ENCODE peak calls at places on chromosomes 6 and 20, in five cellular contexts. T, P, X, I and D are unnamed samples.

GRCh38 chr6:45109551-45109950 is 218.6 kb upstream of the RUNX2 start:
- DNase-seq in P (no peak), I (no peak), T (no peak), X (no peak), D (no peak)

GRCh38 chr20:658731-659291 is 5.8 kb upstream of the SRXN1 start:
- DNase-seq in T (no peak), X (no peak), P (no peak), I (no peak), D (no peak)

GRCh38 chr20:34792687-34793363 is 32.6 kb downstream of the NCOA6 start:
- DNase-seq in T (no peak), X (no peak), I (no peak), P (no peak), D (no peak)

GRCh38 chr6:134358320-134358719 is 40.4 kb upstream of the SGK1 start:
- DNase-seq in X (no peak), I (no peak), T (no peak), P (no peak), D (no peak)

GRCh38 chr20:44153636-44154043 is 33.3 kb downstream of the JPH2 start:
- DNase-seq in T (no peak), I (peak), X (peak), P (no peak), D (no peak)

GRCh38 chr6:144546807-144547206 is 261.7 kb downstream of the UTRN start:
- DNase-seq in P (no peak), I (no peak), T (no peak), X (no peak), D (no peak)

GRCh38 chr6:133977983-133978895 is 25.2 kb downstream of the TBPL1 start:
- DNase-seq in T (no peak), I (peak), X (no peak), P (no peak), D (no peak)

GRCh38 chr6:158205220-158205944 is 37.2 kb downstream of the GTF2H5 start:
- DNase-seq in I (no peak), X (no peak), P (no peak), T (no peak), D (peak)

GRCh38 chr6:13512900-13513299 is 25.5 kb upstream of the GFOD1 start:
- DNase-seq in I (no peak), T (no peak), X (no peak), P (no peak), D (no peak)